ENCODE peak calls at places on chromosomes 12 and 14, in four cellular contexts. One of them, this sample, is unnamed.

GRCh38 chr12:34121360-34121759 is 99.1 kb downstream of the ALG10 start:
- DNase-seq in stimulated activated CD4-positive, alpha-beta T cell treated with anti-CD3 and anti-CD28 coated beads, Interleukin-1b, Interleukin-23, amount 100 ng/mL, for 4 hours: no peak
- DNase-seq in GM03348: no peak
- DNase-seq in RWPE1: no peak
- DNase-seq in this sample: no peak

GRCh38 chr12:19129486-19130223 is at the start of gene PLEKHA5:
- DNase-seq in stimulated activated CD4-positive, alpha-beta T cell treated with anti-CD3 and anti-CD28 coated beads, Interleukin-1b, Interleukin-23, amount 100 ng/mL, for 4 hours: no peak
- DNase-seq in GM03348: peak
- DNase-seq in RWPE1: peak
- DNase-seq in this sample: peak

GRCh38 chr12:68823711-68824110 is 15.7 kb downstream of the MDM2 start:
- DNase-seq in stimulated activated CD4-positive, alpha-beta T cell treated with anti-CD3 and anti-CD28 coated beads, Interleukin-1b, Interleukin-23, amount 100 ng/mL, for 4 hours: no peak
- DNase-seq in GM03348: no peak
- DNase-seq in RWPE1: no peak
- DNase-seq in this sample: no peak

GRCh38 chr12:108950991-108951739 is 69.7 kb downstream of the SVOP start:
- DNase-seq in stimulated activated CD4-positive, alpha-beta T cell treated with anti-CD3 and anti-CD28 coated beads, Interleukin-1b, Interleukin-23, amount 100 ng/mL, for 4 hours: peak
- DNase-seq in GM03348: peak
- DNase-seq in RWPE1: peak
- DNase-seq in this sample: peak

GRCh38 chr12:115761784-115762183 is 515.7 kb downstream of the MED13L start:
- DNase-seq in stimulated activated CD4-positive, alpha-beta T cell treated with anti-CD3 and anti-CD28 coated beads, Interleukin-1b, Interleukin-23, amount 100 ng/mL, for 4 hours: no peak
- DNase-seq in GM03348: no peak
- DNase-seq in RWPE1: no peak
- DNase-seq in this sample: no peak

GRCh38 chr14:85528882-85529585 is 910 bp upstream of the FLRT2 start:
- DNase-seq in stimulated activated CD4-positive, alpha-beta T cell treated with anti-CD3 and anti-CD28 coated beads, Interleukin-1b, Interleukin-23, amount 100 ng/mL, for 4 hours: no peak
- DNase-seq in GM03348: peak
- DNase-seq in RWPE1: peak
- DNase-seq in this sample: no peak

GRCh38 chr12:66269757-66270383 is 32.4 kb upstream of the HELB start:
- DNase-seq in stimulated activated CD4-positive, alpha-beta T cell treated with anti-CD3 and anti-CD28 coated beads, Interleukin-1b, Interleukin-23, amount 100 ng/mL, for 4 hours: peak
- DNase-seq in GM03348: peak
- DNase-seq in RWPE1: peak
- DNase-seq in this sample: no peak

GRCh38 chr12:91883811-91884210 is 261.8 kb downstream of the BTG1 start:
- DNase-seq in stimulated activated CD4-positive, alpha-beta T cell treated with anti-CD3 and anti-CD28 coated beads, Interleukin-1b, Interleukin-23, amount 100 ng/mL, for 4 hours: no peak
- DNase-seq in GM03348: no peak
- DNase-seq in RWPE1: no peak
- DNase-seq in this sample: no peak

GRCh38 chr12:121232977-121233627 is 23.2 kb downstream of the P2RX4 start:
- DNase-seq in stimulated activated CD4-positive, alpha-beta T cell treated with anti-CD3 and anti-CD28 coated beads, Interleukin-1b, Interleukin-23, amount 100 ng/mL, for 4 hours: no peak
- DNase-seq in GM03348: no peak
- DNase-seq in RWPE1: no peak
- DNase-seq in this sample: no peak

GRCh38 chr12:12979731-12980259 is 20.3 kb downstream of the HEBP1 start:
- DNase-seq in stimulated activated CD4-positive, alpha-beta T cell treated with anti-CD3 and anti-CD28 coated beads, Interleukin-1b, Interleukin-23, amount 100 ng/mL, for 4 hours: no peak
- DNase-seq in GM03348: peak
- DNase-seq in RWPE1: peak
- DNase-seq in this sample: no peak

GRCh38 chr12:106914796-106915634 is 40.7 kb upstream of the TMEM263 start:
- DNase-seq in stimulated activated CD4-positive, alpha-beta T cell treated with anti-CD3 and anti-CD28 coated beads, Interleukin-1b, Interleukin-23, amount 100 ng/mL, for 4 hours: no peak
- DNase-seq in GM03348: no peak
- DNase-seq in RWPE1: no peak
- DNase-seq in this sample: no peak

GRCh38 chr14:41782488-41782887 is 175.8 kb downstream of the LRFN5 start:
- DNase-seq in stimulated activated CD4-positive, alpha-beta T cell treated with anti-CD3 and anti-CD28 coated beads, Interleukin-1b, Interleukin-23, amount 100 ng/mL, for 4 hours: no peak
- DNase-seq in GM03348: no peak
- DNase-seq in RWPE1: no peak
- DNase-seq in this sample: no peak